ENCODE peak calls at places on chromosomes 5 and 9, in six cellular contexts. P, Y, W, C, I and R are unnamed samples.

GRCh38 chr5:179346401-179346800 is 1.1 kb upstream of the ADAMTS2 start:
- DNase-seq in P (no peak), Y (no peak), W (no peak), C (no peak), I (no peak), R (no peak)

GRCh38 chr5:142109356-142110045 is 922 bp downstream of the NDFIP1 start:
- DNase-seq in P (peak), Y (peak), W (no peak), C (peak), I (no peak), R (no peak)

GRCh38 chr9:122941560-122942234 is 877 bp downstream of the RABGAP1 start:
- DNase-seq in P (no peak), Y (peak), W (no peak), C (no peak), I (no peak), R (no peak)

GRCh38 chr5:141512390-141513020 is 23.6 kb downstream of the PCDHGC5 start:
- DNase-seq in P (peak), Y (peak), W (peak), C (peak), I (no peak), R (peak)

GRCh38 chr5:1111727-1112289 is at the start of gene SLC12A7:
- DNase-seq in P (peak), Y (peak), W (no peak), C (no peak), I (no peak), R (no peak)

GRCh38 chr5:112697301-112697700 is 40.4 kb upstream of the APC start:
- DNase-seq in P (no peak), Y (no peak), W (no peak), C (no peak), I (no peak), R (no peak)

GRCh38 chr5:92741906-92742305 is 839.1 kb downstream of the NR2F1-AS1 start:
- DNase-seq in P (no peak), Y (no peak), W (no peak), C (no peak), I (no peak), R (no peak)

GRCh38 chr5:4941957-4942830 is 197.9 kb upstream of the ADAMTS16 start:
- DNase-seq in P (no peak), Y (peak), W (no peak), C (no peak), I (no peak), R (no peak)

GRCh38 chr5:180558232-180558631 is 33.1 kb downstream of the SCGB3A1 start:
- DNase-seq in P (no peak), Y (no peak), W (no peak), C (no peak), I (no peak), R (no peak)

GRCh38 chr9:77495834-77496671 is 152.1 kb downstream of the GNA14 start:
- DNase-seq in P (no peak), Y (no peak), W (no peak), C (no peak), I (no peak), R (peak)

GRCh38 chr5:21774791-21775190 is 1078.4 kb downstream of the CDH12 start:
- DNase-seq in P (no peak), Y (no peak), W (no peak), C (no peak), I (peak), R (no peak)

GRCh38 chr5:137954131-137954879 is 65.0 kb downstream of the PKD2L2 start:
- DNase-seq in P (no peak), Y (peak), W (no peak), C (no peak), I (peak), R (peak)

GRCh38 chr5:7207979-7208378 is 188.0 kb upstream of the ADCY2 start:
- DNase-seq in P (no peak), Y (no peak), W (no peak), C (no peak), I (no peak), R (no peak)

GRCh38 chr5:100519075-100519474 is 16.1 kb upstream of the FAM174A start:
- DNase-seq in P (no peak), Y (no peak), W (no peak), C (no peak), I (no peak), R (no peak)

GRCh38 chr9:94805585-94805984 is 79.1 kb downstream of the AOPEP start:
- DNase-seq in P (no peak), Y (peak), W (no peak), C (peak), I (no peak), R (peak)

GRCh38 chr9:76644647-76645250 is 119.5 kb upstream of the PCA3 start:
- DNase-seq in P (no peak), Y (no peak), W (no peak), C (no peak), I (no peak), R (no peak)

GRCh38 chr9:33234511-33235467 is 5.2 kb upstream of the SPINK4 start:
- DNase-seq in P (no peak), Y (no peak), W (peak), C (no peak), I (no peak), R (no peak)

GRCh38 chr5:131068893-131069643 is 96.0 kb downstream of the HINT1 start:
- DNase-seq in P (no peak), Y (peak), W (no peak), C (no peak), I (no peak), R (no peak)

GRCh38 chr5:159052282-159053011 is 47.3 kb downstream of the EBF1 start:
- DNase-seq in P (no peak), Y (no peak), W (no peak), C (no peak), I (no peak), R (no peak)

GRCh38 chr5:132190161-132190817 is 37.4 kb downstream of the P4HA2 start:
- DNase-seq in P (no peak), Y (peak), W (no peak), C (no peak), I (peak), R (peak)

GRCh38 chr5:96969401-96969800 is 33.5 kb downstream of the LNPEP start:
- DNase-seq in P (no peak), Y (no peak), W (no peak), C (no peak), I (no peak), R (no peak)

GRCh38 chr5:172583931-172584511 is 57.0 kb upstream of the NEURL1B start:
- DNase-seq in P (no peak), Y (no peak), W (no peak), C (no peak), I (no peak), R (no peak)

GRCh38 chr9:128164332-128164885 is 4.3 kb downstream of the BBLN start:
- DNase-seq in P (no peak), Y (no peak), W (no peak), C (no peak), I (peak), R (no peak)

GRCh38 chr5:174383196-174384178 is 338.0 kb downstream of the NSG2 start:
- DNase-seq in P (no peak), Y (no peak), W (no peak), C (no peak), I (no peak), R (no peak)

GRCh38 chr9:69307446-69308216 is 17.4 kb upstream of the ENTREP1 start:
- DNase-seq in P (no peak), Y (no peak), W (no peak), C (no peak), I (peak), R (no peak)

GRCh38 chr9:87494970-87495471 is 2.6 kb upstream of the DAPK1 start:
- DNase-seq in P (no peak), Y (no peak), W (no peak), C (no peak), I (peak), R (no peak)

GRCh38 chr5:51468196-51468595 is 84.9 kb downstream of the ISL1 start:
- DNase-seq in P (no peak), Y (no peak), W (no peak), C (no peak), I (no peak), R (no peak)

GRCh38 chr5:32710859-32711692 is at the start of gene NPR3:
- DNase-seq in P (no peak), Y (no peak), W (peak), C (peak), I (no peak), R (no peak)

GRCh38 chr5:106797996-106798395 is 872.7 kb downstream of the EFNA5 start:
- DNase-seq in P (no peak), Y (no peak), W (no peak), C (no peak), I (no peak), R (no peak)

GRCh38 chr5:8057764-8058163 is 188.8 kb downstream of the MTRR start:
- DNase-seq in P (no peak), Y (no peak), W (no peak), C (no peak), I (no peak), R (peak)

GRCh38 chr9:130041648-130042405 is 1.2 kb downstream of the FNBP1 start:
- DNase-seq in P (no peak), Y (peak), W (peak), C (peak), I (no peak), R (no peak)

GRCh38 chr5:132785864-132786263 is 8.8 kb upstream of the SEPTIN8 start:
- DNase-seq in P (no peak), Y (no peak), W (no peak), C (peak), I (no peak), R (no peak)

GRCh38 chr9:77464591-77465125 is 183.5 kb downstream of the GNA14 start:
- DNase-seq in P (no peak), Y (no peak), W (no peak), C (no peak), I (no peak), R (no peak)

GRCh38 chr5:119318256-119318914 is 37.4 kb upstream of the TNFAIP8 start:
- DNase-seq in P (no peak), Y (no peak), W (no peak), C (no peak), I (no peak), R (no peak)

GRCh38 chr9:13033959-13034695 is 245.4 kb downstream of the MPDZ start:
- DNase-seq in P (peak), Y (peak), W (peak), C (peak), I (no peak), R (peak)
- H3K4me3 ChIP-seq in P (peak), Y (no peak), W (peak), C (no peak), I (peak), R (no peak)

DNA sequence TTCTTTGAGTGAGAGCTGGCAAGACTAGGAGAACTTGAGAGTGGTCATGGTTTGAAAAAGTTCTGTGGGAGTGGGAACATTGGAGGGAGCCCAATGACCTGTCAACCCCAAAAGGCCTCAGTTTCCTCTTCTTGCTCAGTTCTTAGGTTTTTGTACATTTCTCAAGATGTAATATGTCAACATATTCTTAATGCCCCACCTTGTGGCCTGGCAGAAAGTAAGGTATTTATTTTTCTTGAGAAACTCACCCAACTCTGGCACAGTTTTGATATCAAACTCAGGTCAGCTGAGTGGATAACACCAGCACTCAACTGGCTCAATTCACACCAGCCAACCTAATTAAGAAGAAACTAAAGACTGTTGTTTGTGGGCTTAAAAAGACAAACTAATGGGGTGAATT is 123.0 kb upstream of the SLC27A6 start:
- DNase-seq in P (no peak), Y (no peak), W (no peak), C (no peak), I (no peak), R (no peak)
- TF ChIP-seq CTCF in P (no peak), Y (no peak), W (no peak), C (no peak), I (no peak), R (no peak)

DNA sequence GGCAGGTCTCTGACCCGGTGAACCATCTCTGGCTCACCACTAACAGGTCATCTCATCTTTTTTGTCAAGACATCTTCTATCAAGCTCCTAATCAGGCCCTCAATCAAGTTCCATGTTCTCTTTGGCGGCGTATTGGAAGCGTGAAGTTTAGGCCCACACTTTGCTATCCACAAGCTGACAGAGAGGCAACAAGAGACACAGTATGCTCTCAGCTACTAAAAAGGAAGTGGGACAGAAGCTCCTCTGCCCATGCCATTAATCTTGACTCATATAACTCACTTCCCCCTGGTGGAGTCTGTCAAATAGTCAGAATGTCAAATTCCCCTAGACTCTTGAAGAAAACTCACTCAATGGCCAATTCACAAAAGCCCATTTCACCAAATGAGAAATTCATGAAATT is 77.6 kb upstream of the TMC1 start:
- DNase-seq in P (no peak), Y (no peak), W (no peak), C (no peak), I (no peak), R (no peak)
- H3K4me3 ChIP-seq in P (no peak), Y (no peak), W (no peak), C (no peak), I (no peak), R (no peak)

GRCh38 chr5:73673161-73673591 is 47.2 kb downstream of the ARHGEF28 start:
- DNase-seq in P (no peak), Y (no peak), W (no peak), C (no peak), I (no peak), R (no peak)
- TF ChIP-seq CTCF in P (no peak), Y (no peak), W (no peak), C (no peak), I (no peak), R (no peak)

GRCh38 chr5:34657550-34657921 is 1.4 kb downstream of the RAI14 start:
- DNase-seq in P (no peak), Y (peak), W (no peak), C (no peak), I (no peak), R (no peak)

GRCh38 chr5:34659168-34659567 is 3.0 kb downstream of the RAI14 start:
- DNase-seq in P (no peak), Y (no peak), W (no peak), C (no peak), I (no peak), R (no peak)

GRCh38 chr5:34656700-34657549 is 797 bp downstream of the RAI14 start:
- DNase-seq in P (peak), Y (peak), W (no peak), C (peak), I (no peak), R (no peak)

GRCh38 chr5:34656001-34656699 is at the start of gene RAI14:
- DNase-seq in P (peak), Y (peak), W (peak), C (peak), I (no peak), R (no peak)

GRCh38 chr5:34658023-34658422 is 1.9 kb downstream of the RAI14 start:
- DNase-seq in P (no peak), Y (no peak), W (no peak), C (no peak), I (no peak), R (no peak)
- H3K4me3 ChIP-seq in P (peak), Y (no peak), W (peak), C (peak), I (peak), R (peak)

GRCh38 chr9:100852088-100852487 is 176.4 kb upstream of the PLPPR1 start:
- DNase-seq in P (no peak), Y (no peak), W (no peak), C (no peak), I (no peak), R (no peak)
- TF ChIP-seq CTCF in P (no peak), Y (no peak), W (no peak), C (no peak), I (no peak), R (no peak)